ENCODE peak calls at places on chromosomes 3 and 15, in ten cellular contexts. J is tibial artery, V is WERI-Rb-1, N is ascending aorta, D is IMR-90, W is foreskin fibroblast, P is endothelial cell, I is neural crest cell, Z is left ventricle myocardium inferior, Y is HFF-Myc. G is an unnamed sample.

GRCh38 chr3:147398841-147399534 is 7.4 kb downstream of the ZIC4 start:
- DNase-seq in J (no peak), V (no peak), N (no peak), D (no peak), W (no peak), P (no peak), I (no peak), Z (no peak), Y (no peak), G (no peak)

GRCh38 chr15:71455107-71455506 is 339.8 kb downstream of the THSD4 start:
- DNase-seq in J (no peak), V (no peak), N (no peak), D (peak), W (peak), P (no peak), I (no peak), Z (no peak), Y (no peak), G (no peak)

GRCh38 chr3:188269040-188269439 is 115.1 kb downstream of the LPP start:
- DNase-seq in J (no peak), V (no peak), N (no peak), D (no peak), W (no peak), P (no peak), I (no peak), Z (no peak), Y (no peak), G (no peak)

GRCh38 chr15:77516076-77516475 is 95.4 kb downstream of the HMG20A start:
- DNase-seq in J (no peak), V (no peak), N (no peak), D (no peak), W (no peak), P (no peak), I (no peak), Z (no peak), Y (no peak), G (no peak)

GRCh38 chr3:115087512-115087911 is 59.6 kb downstream of the ZBTB20 start:
- DNase-seq in J (no peak), V (no peak), N (no peak), D (no peak), W (no peak), P (no peak), I (no peak), Z (no peak), Y (no peak), G (no peak)

GRCh38 chr15:56972426-56972825 is 54.0 kb downstream of the TCF12 start:
- DNase-seq in J (no peak), V (no peak), N (no peak), D (no peak), W (no peak), P (no peak), I (no peak), Z (no peak), Y (no peak), G (no peak)

GRCh38 chr3:107258285-107258684 is 119.0 kb upstream of the CCDC54 start:
- DNase-seq in J (no peak), V (no peak), N (no peak), D (no peak), W (no peak), P (no peak), I (no peak), Z (no peak), Y (no peak), G (no peak)

GRCh38 chr15:29692527-29692926 is 129.7 kb downstream of the TJP1 start:
- DNase-seq in J (no peak), V (no peak), N (no peak), D (no peak), W (no peak), P (no peak), I (no peak), Z (no peak), Y (no peak), G (no peak)

GRCh38 chr3:171444291-171444690 is 15.9 kb downstream of the TNIK start:
- DNase-seq in J (no peak), V (no peak), N (no peak), D (no peak), W (no peak), P (no peak), I (no peak), Z (no peak), Y (no peak), G (no peak)

GRCh38 chr15:73978896-73979295 is 13.2 kb downstream of the STOML1 start:
- DNase-seq in J (no peak), V (no peak), N (no peak), D (no peak), W (no peak), P (no peak), I (no peak), Z (no peak), Y (no peak), G (no peak)

GRCh38 chr15:50123861-50124556 is 5.0 kb upstream of the ATP8B4 start:
- DNase-seq in J (no peak), V (no peak), N (no peak), D (no peak), W (no peak), P (no peak), I (no peak), Z (no peak), Y (no peak), G (no peak)

GRCh38 chr3:156685198-156685597 is 10.8 kb downstream of the TIPARP start:
- DNase-seq in J (no peak), V (no peak), N (no peak), D (peak), W (peak), P (no peak), I (no peak), Z (no peak), Y (no peak), G (no peak)

GRCh38 chr3:152331975-152332374 is 63.2 kb downstream of the MBNL1 start:
- DNase-seq in J (no peak), V (no peak), N (no peak), D (peak), W (no peak), P (no peak), I (no peak), Z (no peak), Y (no peak), G (no peak)

GRCh38 chr15:57923311-57923710 is 142.2 kb downstream of the ALDH1A2 start:
- DNase-seq in J (peak), V (no peak), N (no peak), D (no peak), W (peak), P (no peak), I (no peak), Z (no peak), Y (no peak), G (no peak)

GRCh38 chr3:184300377-184300717 is 1.3 kb downstream of the PSMD2 start:
- DNase-seq in J (no peak), V (no peak), N (no peak), D (peak), W (peak), P (no peak), I (no peak), Z (no peak), Y (no peak), G (no peak)

GRCh38 chr3:81887448-81887847 is 126.0 kb upstream of the GBE1 start:
- DNase-seq in J (no peak), V (no peak), N (no peak), D (no peak), W (no peak), P (no peak), I (no peak), Z (no peak), Y (no peak), G (no peak)

GRCh38 chr15:62469874-62470688 is 305.0 kb upstream of the C2CD4B start:
- DNase-seq in J (peak), V (no peak), N (no peak), D (peak), W (peak), P (no peak), I (no peak), Z (peak), Y (no peak), G (no peak)

GRCh38 chr3:131880948-131881347 is 153.9 kb downstream of the CPNE4 start:
- DNase-seq in J (no peak), V (no peak), N (no peak), D (no peak), W (no peak), P (no peak), I (no peak), Z (no peak), Y (no peak), G (no peak)

GRCh38 chr15:66356359-66357236 is at the start of gene TIPIN:
- DNase-seq in J (peak), V (peak), N (peak), D (peak), W (peak), P (peak), I (peak), Z (peak), Y (peak), G (peak)

GRCh38 chr15:66359740-66360139 is 3.3 kb upstream of the TIPIN start:
- DNase-seq in J (no peak), V (no peak), N (no peak), D (no peak), W (peak), P (no peak), I (no peak), Z (no peak), Y (no peak), G (peak)

DNA sequence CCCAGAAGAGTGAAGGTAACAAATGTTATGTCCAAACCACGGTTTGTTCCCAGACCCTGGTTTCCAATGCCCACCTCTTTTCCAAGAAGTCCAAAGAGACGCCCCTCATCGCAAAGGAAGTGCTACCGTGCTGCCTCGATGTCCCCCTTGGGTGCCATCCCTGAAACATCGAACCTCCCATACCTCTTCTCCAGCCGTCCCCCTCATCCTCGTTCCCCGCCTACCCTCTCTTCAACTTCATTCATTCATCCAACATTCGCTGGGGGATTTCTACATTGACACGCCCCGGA is 471 bp downstream of the TIPIN start:
- DNase-seq in J (no peak), V (no peak), N (no peak), D (no peak), W (no peak), P (no peak), I (no peak), Z (no peak), Y (no peak), G (no peak)
- TF ChIP-seq CTCF in J (no peak), V (no peak), N (no peak), D (no peak), W (no peak), P (no peak), I (no peak), Z (no peak), Y (no peak), G (no peak)

GRCh38 chr3:172678068-172678467 is 32.8 kb downstream of the NCEH1 start:
- DNase-seq in J (no peak), V (no peak), N (no peak), D (no peak), W (peak), P (no peak), I (no peak), Z (no peak), Y (no peak), G (no peak)

GRCh38 chr3:172675371-172676193 is 35.3 kb downstream of the NCEH1 start:
- DNase-seq in J (no peak), V (no peak), N (no peak), D (peak), W (peak), P (peak), I (no peak), Z (no peak), Y (peak), G (peak)

GRCh38 chr3:172676208-172676920 is 34.5 kb downstream of the NCEH1 start:
- DNase-seq in J (no peak), V (no peak), N (no peak), D (no peak), W (no peak), P (no peak), I (no peak), Z (no peak), Y (no peak), G (no peak)

DNA sequence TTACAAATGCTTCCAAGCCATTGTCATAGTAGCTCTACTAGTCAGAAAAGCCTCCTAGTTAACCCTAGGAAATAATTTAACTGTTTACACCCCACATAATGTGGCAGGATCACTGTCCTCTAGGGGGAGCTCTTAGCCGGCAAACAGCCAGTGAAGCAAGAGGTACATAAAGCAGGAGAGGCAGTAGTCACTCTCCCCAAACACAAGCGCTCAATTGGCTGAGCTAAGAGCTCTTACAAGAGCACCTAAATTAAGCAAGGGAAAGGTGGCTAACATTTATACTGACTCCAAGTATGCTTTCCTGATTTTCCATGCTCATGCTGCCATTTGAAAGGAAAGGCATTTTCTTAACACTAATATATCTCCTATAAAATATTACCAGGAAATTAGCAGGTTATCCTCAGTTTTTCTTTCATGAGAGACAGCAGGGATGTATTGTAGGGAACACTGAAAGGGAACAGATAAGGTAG is 37.6 kb downstream of the NCEH1 start:
- DNase-seq in J (no peak), V (peak), N (no peak), D (peak), W (peak), P (peak), I (peak), Z (peak), Y (peak), G (peak)
- TF ChIP-seq CTCF in J (peak), V (peak), N (peak), D (peak), W (peak), P (peak), I (peak), Z (peak), Y (peak), G (peak)

DNA sequence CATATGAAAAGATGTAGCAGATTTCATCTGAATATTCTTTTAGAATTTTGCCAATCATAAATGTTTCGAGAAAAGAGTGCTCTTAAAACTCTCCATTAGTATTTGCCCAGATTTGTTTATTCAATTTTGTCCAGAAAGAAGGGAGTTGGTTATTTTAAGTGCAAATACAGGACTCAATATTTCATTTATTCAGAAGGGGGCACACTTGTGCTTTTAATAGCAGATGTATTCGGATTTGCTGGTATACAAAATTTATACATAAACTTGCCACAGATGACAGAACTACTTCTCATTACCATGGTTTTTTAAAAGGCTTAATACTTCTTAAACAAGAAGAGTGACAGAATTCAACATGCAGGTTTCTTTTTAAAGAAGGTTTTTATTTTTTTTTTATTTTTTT is 69.8 kb upstream of the GRM7 start:
- DNase-seq in J (no peak), V (no peak), N (no peak), D (no peak), W (no peak), P (no peak), I (no peak), Z (no peak), Y (no peak), G (no peak)
- TF ChIP-seq CTCF in J (no peak), V (no peak), N (peak), D (no peak), W (no peak), P (no peak), I (peak), Z (no peak), Y (no peak), G (no peak)

GRCh38 chr15:81175496-81175895 is 21.2 kb upstream of the IL16 start:
- DNase-seq in J (no peak), V (no peak), N (no peak), D (no peak), W (no peak), P (no peak), I (no peak), Z (no peak), Y (no peak), G (no peak)

GRCh38 chr15:81174125-81174524 is 22.6 kb upstream of the IL16 start:
- DNase-seq in J (no peak), V (no peak), N (no peak), D (no peak), W (no peak), P (no peak), I (no peak), Z (peak), Y (no peak), G (no peak)

GRCh38 chr15:81174759-81175327 is 21.8 kb upstream of the IL16 start:
- DNase-seq in J (no peak), V (no peak), N (no peak), D (no peak), W (no peak), P (no peak), I (no peak), Z (no peak), Y (no peak), G (no peak)

GRCh38 chr15:81178365-81178764 is 18.3 kb upstream of the IL16 start:
- DNase-seq in J (no peak), V (no peak), N (no peak), D (no peak), W (no peak), P (no peak), I (no peak), Z (no peak), Y (no peak), G (no peak)

GRCh38 chr15:81176291-81176893 is 20.3 kb upstream of the IL16 start:
- DNase-seq in J (peak), V (no peak), N (no peak), D (no peak), W (no peak), P (no peak), I (no peak), Z (peak), Y (no peak), G (no peak)
- TF ChIP-seq CTCF in J (no peak), V (no peak), N (no peak), D (no peak), W (no peak), P (no peak), I (no peak), Z (peak), Y (no peak), G (no peak)

GRCh38 chr3:128903501-128903900 is 24.1 kb downstream of the ACAD9 start:
- DNase-seq in J (no peak), V (no peak), N (no peak), D (no peak), W (no peak), P (no peak), I (no peak), Z (no peak), Y (no peak), G (no peak)
- TF ChIP-seq CTCF in J (no peak), V (no peak), N (no peak), D (no peak), W (no peak), P (no peak), I (no peak), Z (no peak), Y (no peak), G (no peak)

GRCh38 chr3:48240711-48241491 is at the start of gene ZNF589:
- DNase-seq in J (peak), V (peak), N (peak), D (peak), W (peak), P (peak), I (peak), Z (peak), Y (peak), G (peak)
- TF ChIP-seq CTCF in J (no peak), V (peak), N (peak), D (peak), W (peak), P (no peak), I (no peak), Z (peak), Y (no peak), G (peak)

DNA sequence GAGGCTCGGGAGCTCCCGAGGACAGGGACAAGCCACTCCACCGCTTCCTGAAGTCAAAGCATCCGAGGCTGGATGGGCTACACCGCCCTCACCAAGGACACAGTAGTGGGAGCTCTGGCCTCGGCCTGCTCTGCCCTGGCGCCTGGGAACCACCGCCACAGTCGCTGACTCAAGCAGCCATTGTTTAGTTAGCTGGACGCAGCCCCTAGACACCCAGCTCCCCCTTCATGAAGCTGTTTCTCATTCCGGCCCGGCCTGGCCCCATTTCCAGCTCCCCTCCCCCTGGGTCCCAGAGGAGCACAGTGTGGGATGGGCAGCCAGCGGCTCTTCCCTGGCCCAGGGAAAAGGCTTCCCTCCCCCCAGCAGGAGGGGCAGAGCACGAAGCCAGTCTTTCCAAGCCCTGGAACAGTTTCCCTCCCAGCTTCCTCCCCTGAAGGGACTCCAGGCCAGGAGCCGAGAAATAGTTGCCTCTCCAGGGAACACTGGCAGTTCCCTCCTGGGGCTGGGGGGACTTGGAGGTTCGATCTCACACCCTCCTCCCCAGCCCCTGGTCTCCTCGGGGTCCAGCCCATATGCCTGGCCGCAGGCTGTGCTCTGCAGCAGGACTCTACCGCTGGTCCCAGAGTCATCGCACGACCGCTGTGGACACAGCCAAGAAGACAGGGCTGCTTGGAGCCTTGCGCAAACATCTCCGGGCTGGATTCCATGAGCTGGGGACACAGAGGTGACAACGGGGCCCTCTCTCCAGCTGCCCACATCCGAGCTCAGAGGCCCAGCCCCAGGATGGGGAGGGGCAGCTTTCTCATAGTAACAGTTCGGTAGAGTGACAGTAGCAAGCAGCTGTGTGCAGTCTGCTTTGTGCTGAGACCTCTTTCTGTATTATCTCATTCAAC is 10.0 kb downstream of the PLXND1 start:
- DNase-seq in J (peak), V (no peak), N (peak), D (peak), W (peak), P (no peak), I (no peak), Z (peak), Y (no peak), G (no peak)
- TF ChIP-seq CTCF in J (no peak), V (no peak), N (no peak), D (no peak), W (no peak), P (no peak), I (no peak), Z (no peak), Y (no peak), G (no peak)

G was measured in GM20000.